ENCODE peak calls at places on chromosomes 11 and 22, in seven cellular contexts. R is stomach, T is fibroblast of pulmonary artery, F is AG09309, B is kidney, A is astrocyte of the spinal cord, J is PC-9. P is an unnamed sample.

GRCh38 chr11:20337526-20338154 is 25.9 kb upstream of the HTATIP2 start:
- DNase-seq in R (no peak), T (peak; percentile 48), F (no peak), B (no peak), A (peak; percentile 29), J (no peak), P (no peak)

GRCh38 chr22:21697866-21698265 is 32.1 kb downstream of the PPIL2 start:
- DNase-seq in R (no peak), T (peak; percentile 29), F (no peak), B (no peak), A (peak; percentile 37), J (no peak), P (no peak)

GRCh38 chr11:69049490-69049867 is 747 bp downstream of the TPCN2 start:
- DNase-seq in R (no peak), T (no peak), F (no peak), B (peak; percentile 60), A (no peak), J (no peak), P (no peak)

GRCh38 chr22:33757443-33758124 is 162.7 kb downstream of the LARGE1 start:
- DNase-seq in R (no peak), T (no peak), F (no peak), B (no peak), A (peak; percentile 18), J (no peak), P (no peak)

GRCh38 chr22:46185263-46185662 is 34.9 kb downstream of the PPARA start:
- DNase-seq in R (no peak), T (no peak), F (no peak), B (no peak), A (no peak), J (no peak), P (no peak)

GRCh38 chr11:130133716-130134115 is 25.9 kb upstream of the ST14 start:
- DNase-seq in R (no peak), T (no peak), F (no peak), B (no peak), A (no peak), J (no peak), P (no peak)

GRCh38 chr11:33721291-33721840 is 14.9 kb downstream of the CD59 start:
- DNase-seq in R (no peak), T (peak; percentile 70), F (no peak), B (no peak), A (peak; percentile 67), J (peak; percentile 32), P (no peak)

GRCh38 chr11:19672591-19673206 is 39.9 kb upstream of the NAV2 start:
- DNase-seq in R (no peak), T (no peak), F (no peak), B (no peak), A (no peak), J (no peak), P (no peak)

GRCh38 chr11:129281471-129282268 is 89.5 kb upstream of the ARHGAP32 start:
- DNase-seq in R (no peak), T (no peak), F (no peak), B (no peak), A (no peak), J (peak; percentile 42), P (no peak)

GRCh38 chr11:94895451-94895850 is 77.9 kb downstream of the CWC15 start:
- DNase-seq in R (no peak), T (peak; percentile 75), F (no peak), B (no peak), A (peak; percentile 82), J (no peak), P (no peak)

GRCh38 chr11:47399860-47400812 is 8.3 kb upstream of the SLC39A13 start:
- DNase-seq in R (no peak), T (no peak), F (no peak), B (peak; percentile 78), A (no peak), J (no peak), P (no peak)

GRCh38 chr22:29936186-29936585 is 53.2 kb downstream of the MTMR3 start:
- DNase-seq in R (no peak), T (no peak), F (no peak), B (no peak), A (no peak), J (peak; percentile 45), P (no peak)

GRCh38 chr11:58562375-58562800 is 13.3 kb downstream of the LPXN start:
- DNase-seq in R (no peak), T (no peak), F (no peak), B (no peak), A (no peak), J (no peak), P (no peak)

GRCh38 chr11:2464451-2465165 is 19.8 kb downstream of the KCNQ1 start:
- DNase-seq in R (peak; percentile 23), T (no peak), F (no peak), B (no peak), A (no peak), J (no peak), P (no peak)

GRCh38 chr11:113446112-113446511 is 29.1 kb downstream of the DRD2 start:
- DNase-seq in R (no peak), T (peak; percentile 57), F (no peak), B (no peak), A (peak; percentile 21), J (no peak), P (no peak)

GRCh38 chr11:17648528-17648927 is 70.8 kb upstream of the MYOD1 start:
- DNase-seq in R (no peak), T (no peak), F (no peak), B (no peak), A (no peak), J (no peak), P (no peak)

GRCh38 chr11:133133053-133133452 is 399.2 kb downstream of the OPCML start:
- DNase-seq in R (no peak), T (no peak), F (no peak), B (no peak), A (no peak), J (no peak), P (no peak)

GRCh38 chr11:133136376-133136775 is 395.9 kb downstream of the OPCML start:
- DNase-seq in R (no peak), T (no peak), F (no peak), B (no peak), A (no peak), J (no peak), P (no peak)

GRCh38 chr11:133137939-133138338 is 394.4 kb downstream of the OPCML start:
- DNase-seq in R (no peak), T (no peak), F (no peak), B (no peak), A (no peak), J (no peak), P (no peak)

GRCh38 chr11:133137270-133137669 is 395.0 kb downstream of the OPCML start:
- DNase-seq in R (no peak), T (no peak), F (no peak), B (no peak), A (no peak), J (no peak), P (no peak)

GRCh38 chr11:133134561-133135173 is 397.6 kb downstream of the OPCML start:
- DNase-seq in R (peak; percentile 76), T (peak; percentile 26), F (no peak), B (no peak), A (peak; percentile 0), J (peak; percentile 39), P (peak; percentile 76)
- TF ChIP-seq CTCF in R (no peak), T (peak; percentile 60), F (peak; percentile 57), B (peak; percentile 81), A (peak; percentile 68), J (peak; percentile 83), P (peak; percentile 89)

GRCh38 chr22:44206696-44207095 is 26.0 kb downstream of the PARVG start:
- DNase-seq in R (no peak), T (no peak), F (no peak), B (no peak), A (no peak), J (no peak), P (no peak)

GRCh38 chr22:44205713-44206645 is 25.3 kb downstream of the PARVG start:
- DNase-seq in R (no peak), T (no peak), F (no peak), B (peak; percentile 72), A (no peak), J (no peak), P (no peak)

GRCh38 chr22:44203203-44203602 is 22.5 kb downstream of the PARVG start:
- DNase-seq in R (no peak), T (no peak), F (no peak), B (no peak), A (no peak), J (no peak), P (no peak)

GRCh38 chr22:44207173-44207980 is 26.7 kb downstream of the PARVG start:
- DNase-seq in R (no peak), T (no peak), F (no peak), B (peak; percentile 28), A (no peak), J (no peak), P (no peak)

GRCh38 chr22:44204937-44205712 is 24.4 kb downstream of the PARVG start:
- DNase-seq in R (no peak), T (no peak), F (no peak), B (no peak), A (no peak), J (no peak), P (no peak)
- H3K4me3 ChIP-seq in R (no peak overlapping the region), T (no peak overlapping the region), F (no peak overlapping the region), B (no peak overlapping the region), A (no peak overlapping the region), J (no peak overlapping the region), P (no peak overlapping the region)

GRCh38 chr11:67401495-67402191 is at the start of gene PPP1CA:
- DNase-seq in R (peak; percentile 93), T (peak; percentile 89), F (peak; percentile 38), B (peak; percentile 97), A (peak; percentile 87), J (peak; percentile 64), P (peak; percentile 95)
- TF ChIP-seq CTCF in R (no peak), T (no peak), F (peak; percentile 17), B (peak; percentile 19), A (peak; percentile 15), J (peak; percentile 35), P (peak; percentile 56)

GRCh38 chr11:32438883-32439487 is 3.6 kb upstream of the WT1 start:
- DNase-seq in R (no peak), T (peak; percentile 63), F (no peak), B (no peak), A (no peak), J (no peak), P (no peak)

GRCh38 chr11:32439488-32440210 is 4.3 kb upstream of the WT1 start:
- DNase-seq in R (no peak), T (no peak), F (no peak), B (no peak), A (no peak), J (no peak), P (no peak)

GRCh38 chr11:32436751-32437405 is 1.5 kb upstream of the WT1 start:
- DNase-seq in R (no peak), T (no peak), F (no peak), B (no peak), A (no peak), J (no peak), P (no peak)

GRCh38 chr11:32437406-32438345 is 2.3 kb upstream of the WT1 start:
- DNase-seq in R (no peak), T (no peak), F (no peak), B (no peak), A (no peak), J (no peak), P (no peak)

DNA sequence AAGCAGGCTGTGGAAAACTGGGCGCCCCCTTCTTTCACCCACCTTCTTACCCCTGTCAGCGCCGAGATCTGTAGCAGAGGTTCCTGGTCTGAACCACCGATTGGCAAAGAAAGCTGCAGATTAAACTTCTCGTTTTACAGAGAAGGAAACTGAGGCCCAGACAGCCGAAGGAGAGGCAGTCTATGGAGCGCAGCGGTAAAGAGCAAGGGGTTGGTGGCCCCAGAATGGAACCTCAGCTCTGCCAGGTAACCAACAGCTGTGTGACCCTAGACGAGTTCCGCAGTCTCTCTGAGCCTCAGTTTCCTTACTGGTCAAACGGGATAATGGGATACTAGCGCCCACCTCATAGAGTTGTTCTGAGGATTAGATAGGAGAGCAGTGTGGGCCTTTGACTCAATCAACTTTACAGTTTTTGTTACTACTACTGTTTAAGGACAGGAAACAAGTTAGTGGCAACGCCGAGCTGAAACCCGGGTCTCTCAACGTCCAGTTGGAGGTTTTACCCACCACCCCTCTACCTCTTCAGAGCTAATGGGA is 3.1 kb upstream of the WT1 start:
- DNase-seq in R (no peak), T (no peak), F (no peak), B (no peak), A (no peak), J (no peak), P (no peak)
- H3K4me3 ChIP-seq in R (no peak overlapping the region), T (peak overlapping the region; percentile 72), F (no peak overlapping the region), B (no peak overlapping the region), A (no peak overlapping the region), J (no peak overlapping the region), P (no peak overlapping the region)

P was measured in dorsolateral prefrontal cortex.